ENCODE peak calls at places on chromosomes 7 and 10, in nine cellular contexts. J, P, E, M, G, T, C, F and D are unnamed samples.

GRCh38 chr7:3461923-3462322 is 160.9 kb downstream of the SDK1 start:
- DNase-seq in J (no peak), P (no peak), E (no peak), M (no peak), G (no peak), T (no peak), C (no peak), F (no peak), D (no peak)

GRCh38 chr7:44622342-44623151 is 16.1 kb downstream of the OGDH start:
- DNase-seq in J (no peak), P (no peak), E (no peak), M (no peak), G (peak), T (no peak), C (no peak), F (peak), D (no peak)

GRCh38 chr7:3559178-3559765 is 258.2 kb downstream of the SDK1 start:
- DNase-seq in J (no peak), P (peak), E (no peak), M (no peak), G (no peak), T (peak), C (peak), F (peak), D (no peak)

GRCh38 chr7:102303669-102304422 is 17.2 kb downstream of the SH2B2 start:
- DNase-seq in J (no peak), P (no peak), E (no peak), M (peak), G (no peak), T (peak), C (no peak), F (no peak), D (no peak)

GRCh38 chr7:27547401-27547800 is 115.3 kb downstream of the HIBADH start:
- DNase-seq in J (no peak), P (no peak), E (no peak), M (no peak), G (no peak), T (no peak), C (no peak), F (peak), D (no peak)

GRCh38 chr7:132996581-132997242 is 85.2 kb downstream of the CHCHD3 start:
- DNase-seq in J (no peak), P (no peak), E (no peak), M (no peak), G (no peak), T (no peak), C (no peak), F (peak), D (no peak)

GRCh38 chr10:114367676-114368391 is 36.5 kb downstream of the AFAP1L2 start:
- DNase-seq in J (no peak), P (peak), E (no peak), M (no peak), G (no peak), T (no peak), C (no peak), F (no peak), D (no peak)

GRCh38 chr10:110577056-110577455 is 9.6 kb downstream of the SMC3 start:
- DNase-seq in J (no peak), P (no peak), E (no peak), M (no peak), G (no peak), T (no peak), C (no peak), F (peak), D (no peak)

GRCh38 chr10:49008505-49009202 is 69.0 kb upstream of the LRRC18 start:
- DNase-seq in J (no peak), P (no peak), E (no peak), M (no peak), G (no peak), T (no peak), C (no peak), F (no peak), D (peak)

GRCh38 chr10:76393875-76394706 is 962.7 kb downstream of the LRMDA start:
- DNase-seq in J (no peak), P (no peak), E (no peak), M (no peak), G (no peak), T (no peak), C (no peak), F (peak), D (no peak)

GRCh38 chr7:32586291-32587221 is 91.3 kb downstream of the AVL9 start:
- DNase-seq in J (no peak), P (peak), E (no peak), M (peak), G (no peak), T (no peak), C (no peak), F (peak), D (peak)

GRCh38 chr10:48838830-48839229 is 100.8 kb downstream of the LRRC18 start:
- DNase-seq in J (no peak), P (no peak), E (no peak), M (no peak), G (no peak), T (no peak), C (no peak), F (no peak), D (no peak)

GRCh38 chr10:103746598-103746997 is 108.8 kb downstream of the SH3PXD2A start:
- DNase-seq in J (no peak), P (no peak), E (no peak), M (no peak), G (no peak), T (no peak), C (no peak), F (no peak), D (no peak)

GRCh38 chr7:2926898-2927405 is 82.8 kb upstream of the GNA12 start:
- DNase-seq in J (peak), P (no peak), E (no peak), M (no peak), G (no peak), T (no peak), C (no peak), F (no peak), D (no peak)

GRCh38 chr10:46250481-46250880 is 36.3 kb upstream of the ANTXRL start:
- DNase-seq in J (no peak), P (no peak), E (no peak), M (no peak), G (no peak), T (no peak), C (peak), F (no peak), D (no peak)

GRCh38 chr7:129168219-129168991 is 20.0 kb upstream of the SMO start:
- DNase-seq in J (no peak), P (no peak), E (no peak), M (no peak), G (no peak), T (no peak), C (no peak), F (no peak), D (no peak)
- TF ChIP-seq POLR2A in J (no peak), P (no peak), E (no peak), M (no peak), G (no peak), T (no peak), C (no peak), F (no peak), D (no peak)

DNA sequence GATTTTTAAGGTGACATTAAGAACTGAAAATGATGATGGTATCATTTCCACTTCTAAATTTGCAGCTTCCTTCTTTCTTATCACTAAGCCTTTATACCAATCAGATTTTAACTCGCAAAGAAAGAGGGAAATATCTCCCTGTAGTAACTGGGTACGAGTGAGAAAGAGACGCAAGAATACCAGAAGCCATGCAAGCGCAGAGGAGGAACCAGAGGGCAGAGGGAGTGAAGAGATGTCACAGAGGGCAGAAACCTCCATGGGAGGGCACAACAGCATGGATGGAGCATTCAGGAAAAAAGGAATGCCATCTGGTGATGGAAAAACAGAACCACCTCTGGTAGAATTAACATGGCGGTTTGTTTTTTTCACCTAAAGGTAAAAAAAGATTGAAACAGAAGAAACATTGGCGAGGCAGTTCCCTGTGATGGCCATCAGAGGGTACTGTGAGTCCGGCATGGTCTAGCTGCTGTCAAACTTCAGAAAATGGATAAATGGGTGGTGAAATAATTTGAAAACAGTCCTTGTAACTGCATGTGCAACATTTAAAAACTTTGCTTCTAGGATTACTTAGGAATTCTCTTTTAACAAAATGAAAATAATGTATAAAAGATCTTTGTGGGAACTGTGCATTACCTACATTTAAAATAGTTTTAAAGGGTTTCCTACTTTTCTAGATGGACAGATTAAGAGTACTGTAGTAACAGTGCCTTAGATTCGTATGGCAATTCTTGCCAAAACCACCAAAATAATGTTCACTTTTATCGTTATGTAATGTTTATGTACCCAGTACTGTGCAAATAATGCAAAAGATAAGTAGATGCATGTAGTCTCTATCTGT is 91.8 kb downstream of the ARHGAP12 start:
- DNase-seq in J (no peak), P (peak), E (no peak), M (peak), G (no peak), T (no peak), C (no peak), F (peak), D (no peak)
- H3K4me3 ChIP-seq in J (no peak), P (no peak), E (no peak), M (no peak), G (no peak), T (no peak), C (no peak), F (no peak), D (no peak)

DNA sequence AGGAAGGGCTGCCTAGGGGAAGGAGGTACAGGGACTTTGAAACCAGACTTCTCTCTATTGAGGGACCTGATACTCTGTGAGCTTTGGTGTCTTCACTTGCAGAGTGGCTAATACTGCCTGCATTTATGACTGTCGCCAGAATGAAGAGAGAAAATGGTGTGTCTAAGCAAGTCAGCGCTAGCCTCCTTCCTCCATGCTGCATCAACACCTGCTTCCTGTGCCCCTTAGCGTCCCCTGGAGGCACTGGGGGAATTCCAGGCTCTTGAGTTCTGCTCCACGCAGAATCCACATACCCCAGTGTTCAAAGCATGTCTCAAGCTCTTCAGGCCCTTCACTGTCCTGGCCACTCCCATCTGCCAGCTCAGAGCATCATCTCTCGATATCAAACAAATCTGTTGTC is 140.5 kb downstream of the PKD1L1 start:
- DNase-seq in J (no peak), P (no peak), E (no peak), M (no peak), G (no peak), T (no peak), C (no peak), F (no peak), D (no peak)
- TF ChIP-seq CTCF in J (no peak), P (no peak), E (no peak), M (peak), G (no peak), T (no peak), C (no peak), F (no peak), D (no peak)

GRCh38 chr10:70939397-70939796 is 51.0 kb upstream of the PCBD1 start:
- DNase-seq in J (no peak), P (no peak), E (no peak), M (no peak), G (no peak), T (no peak), C (no peak), F (no peak), D (peak)
- TF ChIP-seq POLR2A in J (no peak), P (no peak), E (no peak), M (no peak), G (no peak), T (no peak), C (no peak), F (no peak), D (no peak)